ENCODE peak calls at places on chromosomes 16 and 17, in ten cellular contexts. L is GM23248, X is DMS 273 treated with DMSO at 0.1 percent for 48 hours, P is GM18507, D is heart left ventricle, I is H54, R is SW480, Y is AG09309, O is prostate gland, S is globus pallidus. M is an unnamed sample.

GRCh38 chr16:25395528-25395927 is 137.9 kb upstream of the ZKSCAN2 start:
- DNase-seq in L (no peak), X (no peak), P (no peak), D (no peak), I (no peak), R (no peak), Y (no peak), O (no peak), S (no peak), M (no peak)

GRCh38 chr17:38981640-38982039 is 14.4 kb upstream of the FBXO47 start:
- DNase-seq in L (peak; percentile 30), X (no peak), P (no peak), D (no peak), I (no peak), R (no peak), Y (no peak), O (no peak), S (no peak), M (no peak)

GRCh38 chr16:12675852-12676251 is 127.8 kb downstream of the CPPED1 start:
- DNase-seq in L (peak; percentile 75), X (no peak), P (no peak), D (no peak), I (peak; percentile 12), R (no peak), Y (peak; percentile 18), O (no peak), S (no peak), M (no peak)

GRCh38 chr17:52759864-52760263 is 601.4 kb upstream of the CA10 start:
- DNase-seq in L (no peak), X (no peak), P (no peak), D (no peak), I (no peak), R (no peak), Y (no peak), O (no peak), S (no peak), M (no peak)

GRCh38 chr16:81600275-81600674 is 155.7 kb downstream of the CMIP start:
- DNase-seq in L (peak; percentile 71), X (no peak), P (no peak), D (no peak), I (peak; percentile 61), R (peak; percentile 90), Y (no peak), O (peak; percentile 46), S (no peak), M (no peak)

GRCh38 chr16:1057252-1057932 is 15.2 kb upstream of the SSTR5 start:
- DNase-seq in L (peak; percentile 43), X (no peak), P (peak; percentile 15), D (no peak), I (no peak), R (no peak), Y (no peak), O (peak; percentile 35), S (no peak), M (no peak)

GRCh38 chr17:80575057-80575875 is 30.6 kb downstream of the RPTOR start:
- DNase-seq in L (peak; percentile 92), X (peak; percentile 52), P (peak; percentile 76), D (peak; percentile 74), I (peak; percentile 90), R (peak; percentile 84), Y (peak; percentile 25), O (peak; percentile 43), S (peak; percentile 20), M (peak; percentile 90)

GRCh38 chr16:79726902-79727301 is 126.4 kb upstream of the MAF start:
- DNase-seq in L (no peak), X (no peak), P (no peak), D (no peak), I (no peak), R (no peak), Y (no peak), O (no peak), S (no peak), M (no peak)

GRCh38 chr16:85616608-85617311 is 3.6 kb downstream of the GSE1 start:
- DNase-seq in L (no peak), X (no peak), P (no peak), D (peak; percentile 58), I (no peak), R (no peak), Y (no peak), O (peak; percentile 65), S (peak; percentile 31), M (no peak)

GRCh38 chr16:59880626-59881025 is 1146.5 kb upstream of the GOT2 start:
- DNase-seq in L (no peak), X (no peak), P (no peak), D (no peak), I (no peak), R (no peak), Y (no peak), O (no peak), S (no peak), M (no peak)

GRCh38 chr17:40535924-40536717 is 29.2 kb downstream of the CCR7 start:
- DNase-seq in L (peak; percentile 53), X (no peak), P (no peak), D (peak; percentile 73), I (no peak), R (peak; percentile 66), Y (no peak), O (no peak), S (no peak), M (no peak)

GRCh38 chr16:30535106-30535776 is 583 bp upstream of the ZNF747 start:
- DNase-seq in L (peak; percentile 35), X (no peak), P (no peak), D (no peak), I (no peak), R (no peak), Y (no peak), O (no peak), S (no peak), M (no peak)

GRCh38 chr16:76535-77272 is 1.3 kb upstream of the MPG start:
- DNase-seq in L (peak; percentile 90), X (peak; percentile 36), P (no peak), D (peak; percentile 84), I (peak; percentile 96), R (peak; percentile 24), Y (no peak), O (no peak), S (no peak), M (no peak)